ENCODE peak calls at places on chromosomes 6 and 20, in seven cellular contexts. K, G, E, B, Q, N and R are unnamed samples.
A peak's percentile ranks its signal among the peaks of the same experiment; 100 is the strongest.

GRCh38 chr20:49248301-49248700 is 29.1 kb downstream of the DDX27 start:
- DNase-seq in Q (no peak), K (no peak), E (no peak), N (no peak), B (no peak), G (no peak), R (no peak)

GRCh38 chr20:38805958-38806854 is 709 bp downstream of the PPP1R16B start:
- DNase-seq in Q (peak; percentile 23), N (peak; percentile 68), E (peak; percentile 74), B (no peak), G (no peak), K (no peak), R (peak; percentile 63)

GRCh38 chr6:21905531-21905930 is 312.0 kb downstream of the SOX4 start:
- DNase-seq in G (no peak), K (no peak), N (no peak), E (no peak), Q (no peak), B (no peak), R (no peak)

GRCh38 chr6:180295-180694 is 112.0 kb upstream of the DUSP22 start:
- DNase-seq in G (no peak), K (no peak), E (no peak), B (no peak), N (no peak), Q (no peak), R (peak; percentile 66)

GRCh38 chr6:97186416-97186999 is 96.5 kb downstream of the MMS22L start:
- DNase-seq in Q (peak; percentile 68), G (peak; percentile 60), K (peak; percentile 57), N (peak; percentile 61), E (peak; percentile 64), B (peak; percentile 50), R (peak; percentile 82)

GRCh38 chr20:40945754-40946451 is 82.7 kb upstream of the TOP1 start:
- DNase-seq in E (peak; percentile 76), B (peak; percentile 81), G (peak; percentile 48), K (peak; percentile 36), Q (peak; percentile 53), N (no peak), R (peak; percentile 28)

GRCh38 chr6:138036111-138036510 is 71.1 kb downstream of the PERP start:
- DNase-seq in Q (no peak), E (no peak), B (peak; percentile 35), N (no peak), G (peak; percentile 27), K (peak; percentile 95), R (no peak)

GRCh38 chr6:137693737-137694136 is 173.3 kb upstream of the TNFAIP3 start:
- DNase-seq in G (no peak), E (no peak), Q (no peak), K (no peak), N (no peak), B (no peak), R (no peak)

GRCh38 chr6:139879823-139880356 is 505.4 kb upstream of the CITED2 start:
- DNase-seq in K (no peak), N (no peak), G (no peak), B (no peak), E (no peak), Q (no peak), R (no peak)

GRCh38 chr20:38173237-38174156 is 8.4 kb upstream of the TGM2 start:
- DNase-seq in E (no peak), G (peak; percentile 40), K (peak; percentile 92), N (peak; percentile 61), Q (no peak), B (no peak), R (no peak)

GRCh38 chr20:10800288-10800687 is 126.5 kb upstream of the JAG1 start:
- DNase-seq in E (no peak), N (no peak), B (no peak), K (peak; percentile 75), Q (no peak), G (no peak), R (no peak)

GRCh38 chr6:1801401-1801800 is 191.7 kb downstream of the FOXC1 start:
- DNase-seq in K (no peak), E (no peak), B (no peak), N (no peak), G (no peak), Q (no peak), R (no peak)

GRCh38 chr6:34650823-34651222 is 45.7 kb downstream of the ILRUN start:
- DNase-seq in K (no peak), E (no peak), Q (no peak), N (no peak), B (no peak), G (no peak), R (no peak)

GRCh38 chr6:39961178-39961577 is 26.9 kb upstream of the MOCS1 start:
- DNase-seq in K (peak; percentile 93), E (no peak), B (no peak), N (no peak), G (no peak), Q (no peak), R (no peak)

GRCh38 chr6:130778946-130779657 is 48.1 kb upstream of the SMLR1 start:
- DNase-seq in G (no peak), K (peak; percentile 1), N (no peak), Q (no peak), E (no peak), B (no peak), R (peak; percentile 28)

GRCh38 chr6:43910638-43911353 is 140.8 kb downstream of the VEGFA start:
- DNase-seq in K (peak; percentile 88), B (no peak), N (no peak), G (no peak), E (no peak), Q (no peak), R (no peak)

GRCh38 chr6:75128881-75129570 is 76.8 kb downstream of the COL12A1 start:
- DNase-seq in G (no peak), K (no peak), Q (no peak), B (no peak), N (no peak), E (no peak), R (no peak)

GRCh38 chr6:90401933-90402830 is 105.5 kb upstream of the BACH2 start:
- DNase-seq in E (no peak), K (peak; percentile 7), Q (no peak), N (no peak), G (no peak), B (no peak), R (peak; percentile 74)

GRCh38 chr6:142301421-142302391 is at the start of gene ADGRG6:
- DNase-seq in G (peak; percentile 58), N (peak; percentile 80), E (peak; percentile 82), Q (peak; percentile 38), B (peak; percentile 75), K (peak; percentile 47), R (peak; percentile 65)

GRCh38 chr6:20069130-20069529 is 143.1 kb downstream of the MBOAT1 start:
- DNase-seq in B (no peak), G (no peak), N (no peak), E (no peak), Q (no peak), K (no peak), R (no peak)

DNA sequence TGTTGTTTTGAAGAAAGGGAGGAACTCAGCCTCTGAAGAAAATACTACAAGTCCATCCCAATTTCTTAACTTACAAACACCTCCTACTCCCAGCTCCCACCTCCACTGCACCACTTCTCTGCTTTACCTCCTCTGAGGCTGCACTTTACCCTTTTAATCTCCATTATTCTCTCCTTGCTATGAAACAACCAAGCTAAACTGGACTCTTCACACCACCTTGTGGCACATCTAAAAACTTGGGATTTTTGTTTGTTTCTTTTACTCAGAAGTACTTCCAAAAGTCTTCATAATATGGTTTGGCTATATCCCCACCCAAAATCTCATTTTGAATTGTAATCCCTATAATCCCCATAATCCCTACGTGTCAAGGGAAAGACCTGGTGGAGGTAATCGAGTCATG is 142.2 kb downstream of the MOXD1 start:
- DNase-seq in B (no peak), Q (no peak), E (no peak), K (peak; percentile 49), N (no peak), G (no peak), R (no peak)
- TF ChIP-seq CTCF in B (peak; percentile 60), Q (peak; percentile 52), E (no peak), K (peak; percentile 43), N (no peak), G (peak; percentile 23), R (no peak)

GRCh38 chr20:31517373-31517772 is 3.1 kb downstream of the HM13 start:
- DNase-seq in Q (peak; percentile 23), E (peak; percentile 60), B (peak; percentile 84), G (peak; percentile 74), N (no peak), K (peak; percentile 57), R (peak; percentile 25)
- TF ChIP-seq CTCF in Q (peak; percentile 39), E (no peak), B (peak; percentile 53), G (no peak), N (peak; percentile 15), K (peak; percentile 26), R (no peak)

DNA sequence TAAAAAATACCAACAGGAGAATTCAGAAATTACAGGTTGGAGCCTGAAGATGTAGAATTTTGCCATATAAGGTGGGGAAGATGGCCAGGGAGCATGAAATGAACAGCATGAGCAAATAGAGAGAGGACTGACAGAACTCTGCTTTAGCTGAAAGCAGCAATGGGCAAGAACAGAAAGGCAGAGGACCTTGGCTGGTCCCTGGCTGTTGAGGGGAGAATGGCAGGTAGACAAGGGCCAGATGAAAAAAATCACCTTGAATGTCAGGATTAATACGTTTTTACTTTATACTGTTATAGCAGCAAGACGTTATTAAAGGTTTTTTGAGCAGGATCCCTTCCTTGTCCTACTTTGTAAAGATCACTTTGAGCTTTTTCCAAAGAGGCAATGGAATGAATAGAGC is 991 bp downstream of the PPIL1 start:
- DNase-seq in E (no peak), Q (no peak), B (no peak), N (no peak), G (no peak), K (peak; percentile 31), R (peak; percentile 37)
- TF ChIP-seq CTCF in E (no peak), Q (no peak), B (peak; percentile 53), N (no peak), G (no peak), K (peak; percentile 44), R (peak; percentile 14)

GRCh38 chr6:133817460-133818047 is 71.4 kb upstream of the TCF21 start:
- DNase-seq in Q (peak; percentile 41), K (no peak), N (no peak), E (peak; percentile 96), G (no peak), B (peak; percentile 74), R (peak; percentile 62)
- TF ChIP-seq CTCF in Q (peak; percentile 72), K (peak; percentile 43), N (peak; percentile 63), E (peak; percentile 96), G (no peak), B (peak; percentile 98), R (peak; percentile 93)

DNA sequence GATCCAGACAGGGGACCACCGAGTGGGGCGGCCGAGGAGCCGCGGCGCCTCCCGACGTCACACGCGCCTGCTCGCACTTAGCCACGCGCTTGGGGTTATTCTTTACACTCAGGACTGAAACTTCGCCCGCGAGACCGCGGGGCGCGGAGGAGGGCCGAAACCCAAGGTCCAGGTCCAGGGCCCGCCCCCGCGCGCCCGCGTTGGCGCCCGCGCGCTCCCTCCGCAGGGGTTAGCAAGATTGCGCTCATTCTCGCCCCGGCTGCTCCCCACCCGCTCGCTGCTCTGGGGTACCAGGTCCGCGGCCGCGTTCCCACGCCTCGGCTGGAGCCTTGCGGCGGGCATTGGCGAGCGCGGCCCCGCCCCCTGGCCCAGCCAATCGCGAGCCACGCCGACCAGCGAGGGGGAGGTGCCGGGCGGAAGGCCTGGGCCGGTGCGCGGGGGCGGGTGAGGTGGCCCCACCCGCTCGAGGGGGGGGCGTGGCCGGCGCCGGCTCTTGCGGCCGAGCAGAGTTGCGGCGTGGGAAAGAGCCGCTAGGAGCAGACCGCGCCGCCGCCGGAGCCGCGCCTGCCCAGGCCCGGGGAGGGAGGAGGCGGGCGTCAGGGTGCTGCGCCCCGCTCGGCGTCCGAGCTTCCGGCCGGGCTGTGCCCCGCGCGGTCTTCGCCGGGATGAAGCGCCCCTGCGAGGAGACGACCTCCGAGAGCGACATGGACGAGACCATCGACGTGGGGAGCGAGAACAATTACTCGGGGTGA is at the start of gene HEY2:
- DNase-seq in Q (peak; percentile 81), E (peak; percentile 93), N (peak; percentile 97), B (peak; percentile 91), G (peak; percentile 95), K (peak; percentile 74), R (peak; percentile 84)
- TF ChIP-seq CTCF in Q (peak; percentile 28), E (no peak), N (no peak), B (no peak), G (no peak), K (no peak), R (no peak)